ENCODE peak calls at places on chromosomes 12 and 14, in ten cellular contexts. C is ELF-1; W is NCI-H524; T is WTC11; S is neural progenitor cell; M is stimulated activated CD4-positive, alpha-beta T cell treated with anti-CD3 and anti-CD28 coated beads, Interleukin-15, amount 100 ng/mL, for 1 hour; L is COR-L47; H is NCI-H446; G is NCI-H2029; X is retina. P is an unnamed sample.
A peak's percentile ranks its signal among the peaks of the same experiment; 100 is the strongest.

GRCh38 chr12:108884116-108885012 is 4.5 kb downstream of the DAO start:
- DNase-seq in C (peak; percentile 58), W (peak; percentile 31), T (peak; percentile 80), S (peak; percentile 44), M (peak; percentile 11), L (peak; percentile 19), H (peak; percentile 34), G (peak; percentile 12), X (no peak), P (peak; percentile 58)

GRCh38 chr12:3604750-3605638 is 114.0 kb downstream of the PRMT8 start:
- DNase-seq in C (peak; percentile 69), W (peak; percentile 69), T (peak; percentile 46), S (peak; percentile 39), M (no peak), L (peak; percentile 77), H (no peak), G (peak; percentile 78), X (peak; percentile 50), P (peak; percentile 79)

GRCh38 chr12:29207120-29207519 is 58.0 kb downstream of the FAR2 start:
- DNase-seq in C (no peak), W (no peak), T (no peak), S (no peak), M (no peak), L (no peak), H (no peak), G (no peak), X (no peak), P (no peak)

GRCh38 chr14:58899317-58899713 is 261.6 kb downstream of the DACT1 start:
- DNase-seq in C (no peak), W (no peak), T (no peak), S (no peak), M (no peak), L (no peak), H (no peak), G (no peak), X (no peak), P (no peak)

GRCh38 chr14:106080922-106081321 is 554.5 kb downstream of the TMEM121 start:
- DNase-seq in C (no peak), W (no peak), T (no peak), S (no peak), M (no peak), L (no peak), H (no peak), G (no peak), X (no peak), P (no peak)

GRCh38 chr12:13062669-13063068 is 18.5 kb downstream of the FAM234B start:
- DNase-seq in C (no peak), W (no peak), T (no peak), S (no peak), M (no peak), L (no peak), H (no peak), G (no peak), X (no peak), P (no peak)

GRCh38 chr14:61552196-61552595 is 143.1 kb upstream of the HIF1A start:
- DNase-seq in C (no peak), W (no peak), T (no peak), S (no peak), M (no peak), L (no peak), H (no peak), G (no peak), X (no peak), P (no peak)

GRCh38 chr14:22497671-22498093 is 91.3 kb downstream of the DAD1 start:
- DNase-seq in C (no peak), W (no peak), T (no peak), S (no peak), M (no peak), L (no peak), H (no peak), G (no peak), X (no peak), P (no peak)

GRCh38 chr12:78483767-78484315 is 380.7 kb upstream of the SYT1 start:
- DNase-seq in C (peak; percentile 32), W (no peak), T (no peak), S (no peak), M (no peak), L (peak; percentile 55), H (no peak), G (no peak), X (no peak), P (no peak)

GRCh38 chr12:3667485-3667884 is 85.4 kb downstream of the CRACR2A start:
- DNase-seq in C (no peak), W (peak; percentile 18), T (no peak), S (peak; percentile 62), M (no peak), L (no peak), H (no peak), G (no peak), X (no peak), P (no peak)

GRCh38 chr12:51441583-51441982 is 17.0 kb downstream of the SLC4A8 start:
- DNase-seq in C (no peak), W (no peak), T (no peak), S (no peak), M (no peak), L (no peak), H (no peak), G (no peak), X (no peak), P (no peak)

GRCh38 chr14:59107819-59108218 is 80.6 kb upstream of the DAAM1 start:
- DNase-seq in C (no peak), W (peak; percentile 92), T (no peak), S (no peak), M (no peak), L (peak; percentile 53), H (peak; percentile 5), G (peak; percentile 10), X (no peak), P (no peak)

P was measured in SK-N-SH.